ENCODE peak calls at places on chromosomes 13 and 19, in six cellular contexts. D, X, C, G, M and N are unnamed samples.

GRCh38 chr13:75639426-75639825 is 3.3 kb downstream of the LMO7 start:
- DNase-seq in X (no peak), C (no peak), G (no peak), D (no peak), M (no peak), N (no peak)

GRCh38 chr13:44768775-44769578 is 192.8 kb upstream of the TSC22D1 start:
- DNase-seq in C (no peak), X (no peak), M (peak), D (no peak), G (peak), N (no peak)

GRCh38 chr13:57865600-57866294 is 234.2 kb downstream of the PCDH17 start:
- DNase-seq in D (no peak), G (no peak), M (no peak), X (no peak), C (peak), N (no peak)

GRCh38 chr13:31048521-31048920 is 113.2 kb downstream of the HSPH1 start:
- DNase-seq in M (no peak), D (no peak), C (peak), G (no peak), X (no peak), N (no peak)

GRCh38 chr19:23070353-23070781 is 46.5 kb upstream of the ZNF730 start:
- DNase-seq in M (peak), G (peak), C (no peak), X (no peak), D (no peak), N (no peak)

GRCh38 chr13:25489238-25489637 is 117.5 kb downstream of the ATP8A2 start:
- DNase-seq in C (no peak), M (no peak), G (no peak), X (no peak), D (no peak), N (no peak)

GRCh38 chr19:10832659-10833296 is 3.2 kb downstream of the TMED1 start:
- DNase-seq in C (no peak), X (no peak), G (no peak), M (no peak), D (no peak), N (no peak)

GRCh38 chr13:103876571-103876970 is 810.4 kb upstream of the SLC10A2 start:
- DNase-seq in X (no peak), G (no peak), C (no peak), D (no peak), M (peak), N (no peak)

GRCh38 chr13:113153810-113154748 is 4.4 kb upstream of the PROZ start:
- DNase-seq in X (peak), D (peak), C (peak), M (peak), G (peak), N (peak)

GRCh38 chr13:100392709-100393630 is 195.6 kb downstream of the GGACT start:
- DNase-seq in G (peak), D (no peak), X (no peak), C (peak), M (peak), N (peak)

GRCh38 chr13:72565893-72566292 is 161.5 kb downstream of the MZT1 start:
- DNase-seq in D (peak), C (peak), X (peak), G (no peak), M (peak), N (no peak)

GRCh38 chr19:35986664-35987570 is 8.1 kb upstream of the SDHAF1 start:
- DNase-seq in G (no peak), X (peak), C (no peak), M (no peak), D (peak), N (no peak)

GRCh38 chr13:36778083-36778671 is 40.8 kb upstream of the RFXAP start:
- DNase-seq in G (peak), X (no peak), M (peak), C (no peak), D (no peak), N (no peak)

GRCh38 chr13:29749401-29750177 is 100.8 kb downstream of the UBL3 start:
- DNase-seq in D (no peak), G (no peak), M (peak), C (no peak), X (no peak), N (no peak)

DNA sequence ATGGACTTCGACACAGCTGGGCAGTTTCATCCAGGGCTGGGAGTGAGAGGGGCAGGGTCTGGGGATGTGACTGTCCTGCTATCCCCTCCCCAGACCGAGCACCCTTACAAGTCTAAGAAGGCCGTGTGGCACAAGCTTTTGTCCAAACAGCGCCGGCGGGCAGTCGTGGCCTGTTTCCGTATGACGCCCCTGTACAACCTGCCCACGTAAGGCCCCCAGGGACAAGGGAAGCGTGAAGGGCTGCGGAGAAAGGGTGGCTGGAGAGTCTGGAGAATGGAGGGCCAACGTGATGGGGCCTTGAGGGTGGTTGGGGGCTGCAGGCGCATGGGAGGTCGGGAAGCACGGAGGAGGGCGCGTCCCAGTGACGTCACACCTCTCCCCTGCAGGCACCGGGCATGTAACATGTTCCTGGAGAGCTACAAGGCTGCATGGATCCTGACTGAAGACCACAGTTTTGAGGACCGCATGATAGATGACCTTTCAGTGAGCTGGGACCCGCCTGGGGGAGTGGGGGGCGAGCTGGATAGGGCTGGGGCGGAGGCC is 89.5 kb downstream of the MAP4K1 start:
- DNase-seq in C (no peak), D (no peak), G (no peak), M (no peak), X (no peak), N (no peak)
- H2AFZ ChIP-seq in C (no peak), D (peak), G (no peak), M (peak), X (no peak), N (no peak)

DNA sequence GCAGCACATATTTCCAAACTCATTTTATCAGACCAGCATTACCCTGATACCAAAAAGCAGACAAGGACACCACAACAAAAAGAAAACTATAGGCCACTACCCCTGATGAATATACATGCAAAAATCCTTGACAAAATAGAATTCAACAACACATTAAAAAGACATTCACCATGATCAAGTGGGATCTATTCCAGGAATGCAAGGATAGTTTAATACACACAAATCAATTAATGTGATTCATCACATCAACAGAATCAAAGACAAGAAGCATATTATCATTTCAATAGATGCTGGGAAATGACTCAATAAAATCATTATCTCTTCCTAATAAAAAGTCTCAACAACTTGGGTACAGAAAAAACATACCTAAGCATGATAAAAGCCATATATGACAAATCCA is 11.2 kb downstream of the ZNF347 start:
- DNase-seq in D (no peak), G (no peak), X (peak), C (no peak), M (no peak), N (no peak)
- H3K4me3 ChIP-seq in D (no peak), G (no peak), X (no peak), C (no peak), M (no peak), N (no peak)

DNA sequence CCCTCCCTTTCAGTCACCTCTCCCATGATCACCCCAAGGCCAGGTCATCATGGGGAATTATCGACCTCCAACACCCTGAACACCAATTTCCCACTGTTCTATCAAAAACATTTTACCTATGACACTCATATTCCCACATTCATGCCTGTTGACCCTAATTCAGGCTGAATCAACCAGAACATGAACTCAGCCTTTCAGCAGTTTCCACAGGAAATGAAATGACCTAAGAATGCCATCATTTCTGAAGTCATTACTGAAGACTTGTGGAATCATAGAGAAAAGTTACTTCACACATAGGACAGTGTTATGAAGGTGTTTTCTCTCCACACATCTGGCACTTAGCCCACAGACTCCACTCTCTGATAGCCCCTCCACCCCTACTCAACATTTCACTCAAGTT is 29.9 kb upstream of the FAM124A start:
- DNase-seq in D (no peak), M (no peak), C (peak), G (no peak), X (no peak), N (no peak)
- H2AFZ ChIP-seq in D (no peak), M (no peak), C (no peak), G (no peak), X (no peak), N (no peak)

GRCh38 chr19:1401889-1402217 is 511 bp upstream of the GAMT start:
- DNase-seq in X (no peak), D (no peak), G (no peak), C (no peak), M (no peak), N (no peak)

GRCh38 chr19:1399745-1400144 is 1.6 kb downstream of the GAMT start:
- DNase-seq in M (no peak), X (no peak), C (no peak), G (no peak), D (no peak), N (no peak)

GRCh38 chr19:1399079-1399478 is 2.3 kb downstream of the GAMT start:
- DNase-seq in C (no peak), D (no peak), M (no peak), X (no peak), G (no peak), N (no peak)

GRCh38 chr19:1401138-1401888 is at the start of gene GAMT:
- DNase-seq in C (peak), D (peak), X (peak), M (no peak), G (no peak), N (peak)

DNA sequence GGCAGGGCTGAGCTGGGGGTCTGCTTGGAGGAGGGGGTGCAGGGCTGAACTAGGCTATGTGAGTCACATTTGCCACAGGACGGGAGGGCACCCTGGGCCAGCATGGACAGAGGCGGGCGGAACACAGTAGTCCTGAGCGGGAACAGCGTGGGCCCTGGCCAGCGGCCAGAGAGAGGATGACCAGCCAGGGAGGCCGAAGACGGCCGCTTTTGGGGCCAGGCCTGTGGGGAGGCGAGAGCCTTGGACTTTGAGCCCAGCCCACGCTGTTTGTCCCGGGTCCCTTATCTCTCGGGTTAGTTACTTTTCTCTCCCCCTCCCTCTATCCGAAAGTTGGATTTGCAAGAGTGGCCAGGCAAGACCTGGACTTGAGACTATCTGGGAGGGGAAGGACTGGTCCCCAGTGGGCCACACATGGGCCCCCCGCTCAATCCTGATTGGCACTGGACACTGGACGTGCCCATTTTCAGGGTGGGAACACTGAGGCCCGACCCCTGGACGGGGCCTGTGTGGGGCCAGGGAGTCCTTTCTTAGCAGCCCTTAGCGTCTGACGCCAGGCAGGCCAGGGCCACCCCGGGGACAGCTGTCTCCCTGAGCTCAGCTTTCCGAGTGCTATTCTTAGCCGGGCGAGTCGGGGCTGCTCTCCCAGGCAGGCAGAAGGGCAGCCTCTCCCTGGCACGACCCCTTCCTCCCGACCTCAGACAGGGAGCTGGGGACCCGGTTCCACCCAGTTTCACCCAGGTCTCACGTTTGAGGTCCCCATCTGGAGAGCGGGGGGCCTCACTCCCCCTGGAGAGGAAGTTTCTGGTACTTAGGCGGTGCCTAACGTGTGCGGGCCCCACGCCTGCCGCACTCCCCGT is 833 bp downstream of the GAMT start:
- DNase-seq in D (no peak), C (no peak), M (no peak), G (no peak), X (peak), N (peak)
- H3K4me3 ChIP-seq in D (peak), C (peak), M (peak), G (peak), X (peak), N (peak)

GRCh38 chr13:34611678-34612077 is 330.4 kb upstream of the NBEA start:
- DNase-seq in M (no peak), C (no peak), X (no peak), D (no peak), G (no peak), N (no peak)

DNA sequence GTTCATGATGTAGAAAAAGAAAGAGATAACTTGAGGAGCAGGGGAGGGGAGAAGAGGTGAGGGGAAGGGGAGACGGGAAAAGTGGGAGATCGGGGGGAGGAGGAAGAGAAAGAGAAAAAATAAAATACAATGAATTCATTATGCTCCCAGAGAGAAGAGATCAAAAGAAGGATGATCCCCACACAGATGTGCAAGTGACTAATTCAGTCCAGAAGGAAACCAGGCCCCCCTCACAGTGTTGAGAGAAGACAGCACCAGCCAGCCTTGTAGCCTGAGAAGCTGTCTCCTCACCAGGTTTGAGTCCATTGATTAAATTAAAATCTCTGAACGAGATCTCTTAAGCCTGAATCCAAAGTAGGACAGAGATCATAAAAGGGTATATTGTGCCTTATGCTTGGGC is 333.7 kb upstream of the NBEA start:
- DNase-seq in M (no peak), C (no peak), D (no peak), X (no peak), G (no peak), N (no peak)
- H2AFZ ChIP-seq in M (no peak), C (no peak), D (no peak), X (no peak), G (no peak), N (no peak)

DNA sequence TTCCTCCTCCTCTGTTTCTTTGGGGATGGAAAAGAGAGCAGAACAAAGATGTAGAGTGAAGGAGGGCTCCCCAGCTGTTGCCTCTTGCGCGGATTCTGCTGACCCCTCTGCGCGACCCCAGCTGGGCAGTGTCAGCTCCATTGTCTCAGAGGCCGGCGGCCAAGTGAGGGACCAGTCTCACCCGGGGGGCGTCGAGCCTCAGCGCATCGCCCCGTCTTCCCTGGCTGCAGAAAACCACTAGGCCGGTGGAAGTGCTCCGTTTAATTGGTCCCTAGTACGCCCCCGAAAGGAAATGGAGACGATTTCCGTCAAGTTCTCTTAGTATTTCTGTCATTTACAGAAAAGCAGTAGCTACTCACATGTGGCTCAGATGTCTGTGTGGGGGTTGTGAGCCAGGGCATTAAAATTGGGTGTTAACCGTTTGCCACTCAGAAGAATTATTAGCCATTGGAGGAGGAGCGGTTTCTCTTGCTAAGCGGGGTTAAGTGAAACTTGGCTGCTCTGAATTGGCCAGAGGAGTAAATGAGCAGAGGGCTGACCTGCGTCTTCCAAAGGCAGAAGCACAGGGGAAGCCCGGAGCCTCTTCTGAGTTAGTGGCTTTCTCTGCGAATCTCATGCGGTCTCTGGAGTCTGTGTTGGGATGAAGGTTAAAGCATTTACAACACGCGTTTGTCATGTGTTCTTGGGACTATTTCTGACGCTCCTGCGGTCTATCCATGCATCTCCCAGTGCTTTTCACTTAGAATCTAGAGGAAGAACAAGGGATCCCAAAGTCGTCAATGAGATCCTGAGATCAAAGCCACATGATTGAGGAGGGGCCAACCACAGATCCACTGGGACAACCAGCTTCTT is 132.8 kb upstream of the MYO16 start:
- DNase-seq in X (no peak), G (no peak), D (no peak), M (no peak), C (no peak), N (no peak)
- H3K4me3 ChIP-seq in X (no peak), G (no peak), D (no peak), M (no peak), C (no peak), N (no peak)

DNA sequence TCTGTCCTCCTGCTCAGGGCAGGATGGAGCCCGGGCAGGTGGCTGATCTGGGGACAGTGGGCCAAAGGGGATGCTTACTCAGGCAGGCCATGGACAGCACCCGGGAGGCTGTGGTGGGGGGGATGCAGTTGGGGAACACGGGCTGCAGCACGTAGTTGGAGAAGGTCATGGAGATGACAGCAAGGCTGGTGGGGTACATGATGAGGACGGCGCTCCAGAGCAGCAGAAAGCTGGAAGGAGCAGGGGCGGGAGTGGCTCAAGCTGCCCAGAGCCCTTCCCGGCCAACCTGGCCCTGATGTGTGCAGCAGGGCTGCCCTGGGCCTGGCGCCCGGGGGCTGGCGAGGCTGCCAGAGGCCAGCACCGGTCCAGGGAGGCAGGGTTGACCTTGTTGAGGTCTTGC is 12.9 kb downstream of the SLC7A10 start:
- DNase-seq in C (no peak), X (no peak), M (no peak), D (no peak), G (no peak), N (no peak)
- H2AFZ ChIP-seq in C (no peak), X (no peak), M (no peak), D (no peak), G (no peak), N (no peak)

GRCh38 chr19:38852231-38853044 is 2.7 kb upstream of the HNRNPL start:
- DNase-seq in D (peak), G (peak), C (peak), M (peak), X (peak), N (peak)

GRCh38 chr19:38850231-38850975 is 617 bp upstream of the HNRNPL start:
- DNase-seq in X (peak), C (peak), M (peak), D (peak), G (peak), N (peak)

GRCh38 chr19:38851622-38852230 is 1.9 kb upstream of the HNRNPL start:
- DNase-seq in G (peak), M (peak), X (peak), D (peak), C (peak), N (peak)

GRCh38 chr19:38849746-38850230 is at the start of gene HNRNPL:
- DNase-seq in M (no peak), X (no peak), G (no peak), D (no peak), C (no peak), N (no peak)

DNA sequence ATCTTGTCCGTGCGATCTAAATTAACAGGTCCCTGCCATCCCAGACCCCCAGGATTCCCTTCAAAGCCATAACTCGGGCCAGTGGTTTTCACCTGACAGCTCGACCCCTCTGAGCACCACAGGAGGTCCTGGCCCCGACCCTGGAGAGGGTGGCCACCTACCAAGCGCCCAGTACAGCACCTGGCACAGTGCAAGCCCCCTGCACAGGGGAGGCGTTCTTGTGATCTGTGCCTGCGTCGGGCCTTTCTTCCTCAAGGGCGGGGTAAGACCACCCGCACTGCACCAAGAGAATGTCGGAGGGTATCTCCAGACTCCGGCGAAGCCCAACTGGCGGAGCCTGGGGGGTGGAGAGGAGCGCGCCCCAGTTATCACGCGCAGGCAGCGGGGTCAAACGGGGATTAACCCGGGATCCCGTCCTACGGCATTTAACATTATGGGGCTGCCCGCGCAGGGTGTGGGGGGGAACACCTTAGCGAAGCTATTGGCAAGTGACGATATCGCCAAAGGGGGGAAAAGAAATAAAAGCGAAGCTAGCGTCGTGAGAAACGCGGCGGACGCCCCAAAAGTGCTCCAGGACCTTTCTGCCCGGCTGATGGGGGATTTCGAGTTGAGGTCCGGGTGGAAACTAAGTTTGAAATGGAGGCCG is 1.3 kb upstream of the HNRNPL start:
- DNase-seq in D (no peak), C (peak), M (no peak), X (peak), G (no peak), N (peak)
- H3K4me3 ChIP-seq in D (peak), C (peak), M (peak), X (peak), G (peak), N (peak)